ENCODE peak calls at places on chromosomes 12 and 14, in eight cellular contexts. E, X, J, F, T, D, L and H are unnamed samples.

GRCh38 chr12:6199531-6200265 is 502 bp upstream of the CD9 start:
- DNase-seq in E (no peak), X (no peak), J (peak; percentile 60), F (no peak), T (no peak), D (no peak), L (peak; percentile 82), H (peak; percentile 73)

GRCh38 chr12:12790956-12791355 is 5.5 kb downstream of the APOLD1 start:
- DNase-seq in E (no peak), X (no peak), J (no peak), F (no peak), T (no peak), D (no peak), L (no peak), H (no peak)

GRCh38 chr14:38611928-38612327 is 356.0 kb upstream of the CLEC14A start:
- DNase-seq in E (no peak), X (no peak), J (no peak), F (no peak), T (no peak), D (no peak), L (no peak), H (no peak)

GRCh38 chr12:106030210-106031175 is 108.3 kb downstream of the NUAK1 start:
- DNase-seq in E (no peak), X (no peak), J (peak; percentile 94), F (no peak), T (no peak), D (no peak), L (no peak), H (no peak)

GRCh38 chr12:47144769-47145168 is 65.0 kb upstream of the AMIGO2 start:
- DNase-seq in E (no peak), X (no peak), J (no peak), F (no peak), T (no peak), D (no peak), L (no peak), H (no peak)

GRCh38 chr12:58888131-58888783 is 32.0 kb downstream of the LRIG3 start:
- DNase-seq in E (peak; percentile 77), X (peak; percentile 37), J (peak; percentile 97), F (no peak), T (no peak), D (no peak), L (peak; percentile 69), H (no peak)

GRCh38 chr14:53969326-53969725 is 12.7 kb upstream of the BMP4 start:
- DNase-seq in E (no peak), X (no peak), J (no peak), F (no peak), T (no peak), D (no peak), L (no peak), H (no peak)

GRCh38 chr14:29643415-29644206 is 284.0 kb downstream of the PRKD1 start:
- DNase-seq in E (no peak), X (no peak), J (peak; percentile 33), F (no peak), T (no peak), D (no peak), L (no peak), H (no peak)

GRCh38 chr12:75087656-75088055 is 122.0 kb downstream of the KCNC2 start:
- DNase-seq in E (no peak), X (no peak), J (no peak), F (no peak), T (no peak), D (no peak), L (no peak), H (no peak)

GRCh38 chr12:61993734-61994345 is 266.4 kb upstream of the USP15 start:
- DNase-seq in E (no peak), X (no peak), J (peak; percentile 42), F (peak; percentile 47), T (peak; percentile 34), D (no peak), L (no peak), H (no peak)

GRCh38 chr14:63952053-63952932 is 99.5 kb downstream of the SYNE2 start:
- DNase-seq in E (no peak), X (no peak), J (peak; percentile 74), F (no peak), T (no peak), D (no peak), L (no peak), H (no peak)

GRCh38 chr12:84542289-84542688 is 370.3 kb downstream of the SLC6A15 start:
- DNase-seq in E (no peak), X (no peak), J (no peak), F (no peak), T (no peak), D (no peak), L (no peak), H (no peak)

GRCh38 chr12:18965210-18965609 is 164.3 kb upstream of the PLEKHA5 start:
- DNase-seq in E (no peak), X (no peak), J (no peak), F (no peak), T (no peak), D (no peak), L (no peak), H (no peak)

GRCh38 chr12:45357547-45358417 is 141.9 kb downstream of the ANO6 start:
- DNase-seq in E (no peak), X (no peak), J (no peak), F (no peak), T (no peak), D (no peak), L (peak; percentile 31), H (no peak)

GRCh38 chr12:111664961-111665865 is 20.5 kb downstream of the BRAP start:
- DNase-seq in E (peak; percentile 38), X (no peak), J (peak; percentile 21), F (no peak), T (no peak), D (no peak), L (no peak), H (no peak)

GRCh38 chr12:113196996-113197395 is 11.5 kb downstream of the RITA1 start:
- DNase-seq in E (peak; percentile 30), X (peak; percentile 73), J (peak; percentile 85), F (no peak), T (peak; percentile 67), D (no peak), L (peak; percentile 74), H (peak; percentile 79)

GRCh38 chr12:14514154-14514842 is 53.4 kb downstream of the PLBD1 start:
- DNase-seq in E (no peak), X (peak; percentile 72), J (peak; percentile 22), F (no peak), T (no peak), D (no peak), L (no peak), H (peak; percentile 77)

GRCh38 chr12:2682301-2683282 is 112.2 kb upstream of the FKBP4 start:
- DNase-seq in E (no peak), X (no peak), J (peak; percentile 46), F (peak; percentile 26), T (peak; percentile 66), D (peak; percentile 16), L (no peak), H (no peak)

GRCh38 chr12:87382959-87383591 is 646.1 kb downstream of the C12orf50 start:
- DNase-seq in E (no peak), X (no peak), J (no peak), F (no peak), T (no peak), D (no peak), L (no peak), H (no peak)

GRCh38 chr12:106226884-106227640 is 20.8 kb downstream of the CKAP4 start:
- DNase-seq in E (peak; percentile 19), X (no peak), J (peak; percentile 73), F (peak; percentile 56), T (no peak), D (no peak), L (no peak), H (peak; percentile 47)

GRCh38 chr12:104873374-104873773 is 84.7 kb downstream of the SLC41A2 start:
- DNase-seq in E (no peak), X (no peak), J (no peak), F (no peak), T (no peak), D (no peak), L (no peak), H (no peak)

GRCh38 chr14:29454026-29454693 is 473.5 kb downstream of the PRKD1 start:
- DNase-seq in E (no peak), X (no peak), J (no peak), F (peak; percentile 51), T (no peak), D (no peak), L (no peak), H (no peak)

GRCh38 chr14:106129274-106129673 is 602.9 kb downstream of the TMEM121 start:
- DNase-seq in E (no peak), X (no peak), J (no peak), F (no peak), T (peak; percentile 89), D (no peak), L (no peak), H (no peak)

GRCh38 chr14:65354131-65354530 is 58.4 kb upstream of the FUT8 start:
- DNase-seq in E (no peak), X (peak; percentile 68), J (no peak), F (no peak), T (no peak), D (no peak), L (no peak), H (no peak)

GRCh38 chr14:22598896-22599244 is 770 bp downstream of the ABHD4 start:
- DNase-seq in E (peak; percentile 30), X (peak; percentile 64), J (peak; percentile 65), F (no peak), T (no peak), D (no peak), L (peak; percentile 36), H (peak; percentile 65)

GRCh38 chr14:91985008-91985407 is 37.5 kb upstream of the FBLN5 start:
- DNase-seq in E (no peak), X (no peak), J (no peak), F (no peak), T (no peak), D (no peak), L (no peak), H (no peak)

GRCh38 chr14:36522347-36522971 is 2.4 kb upstream of the NKX2-1 start:
- DNase-seq in E (no peak), X (no peak), J (no peak), F (peak; percentile 48), T (no peak), D (no peak), L (no peak), H (no peak)

GRCh38 chr14:105878554-105878953 is 352.2 kb downstream of the TMEM121 start:
- DNase-seq in E (no peak), X (no peak), J (no peak), F (no peak), T (no peak), D (no peak), L (no peak), H (no peak)

GRCh38 chr14:44108601-44109000 is 398.5 kb downstream of the FSCB start:
- DNase-seq in E (no peak), X (no peak), J (no peak), F (no peak), T (no peak), D (no peak), L (no peak), H (no peak)

GRCh38 chr12:111359231-111359913 is 9.5 kb downstream of the PHETA1 start:
- DNase-seq in E (no peak), X (no peak), J (no peak), F (no peak), T (peak; percentile 73), D (no peak), L (no peak), H (no peak)

GRCh38 chr12:67364228-67364627 is 95.1 kb downstream of the CAND1 start:
- DNase-seq in E (no peak), X (no peak), J (peak; percentile 51), F (no peak), T (no peak), D (no peak), L (no peak), H (no peak)

GRCh38 chr14:103522028-103522581 is 525 bp downstream of the CKB start:
- DNase-seq in E (no peak), X (no peak), J (peak; percentile 50), F (no peak), T (no peak), D (no peak), L (peak; percentile 56), H (no peak)

GRCh38 chr12:123808167-123808566 is 46.1 kb downstream of the DNAH10 start:
- DNase-seq in E (no peak), X (no peak), J (no peak), F (no peak), T (no peak), D (no peak), L (no peak), H (no peak)